ENCODE peak calls at places on chromosomes 16 and 17, in four cellular contexts. I is CD8-positive, alpha-beta T cell; F is brain microvascular endothelial cell; P is suprapubic skin. D is an unnamed sample.

GRCh38 chr16:457732-458400 is 32.4 kb downstream of the RAB11FIP3 start:
- DNase-seq in P (no peak), I (no peak), F (peak; percentile 1), D (no peak)

GRCh38 chr16:67528870-67529638 is 425 bp downstream of the RIPOR1 start:
- DNase-seq in I (no peak), P (no peak), F (no peak), D (peak; percentile 46)

GRCh38 chr17:49577651-49577935 is 1.9 kb downstream of the NXPH3 start:
- DNase-seq in F (no peak), P (no peak), I (no peak), D (no peak)

GRCh38 chr16:79347176-79347715 is 253.3 kb downstream of the MAF start:
- DNase-seq in P (no peak), I (no peak), F (no peak), D (no peak)

GRCh38 chr16:11128211-11129123 is 127.5 kb downstream of the SOCS1 start:
- DNase-seq in P (no peak), I (no peak), F (no peak), D (no peak)

GRCh38 chr17:78022425-78022824 is 63.9 kb downstream of the TNRC6C start:
- DNase-seq in P (no peak), F (no peak), I (no peak), D (no peak)

GRCh38 chr17:2580641-2581040 is 12.8 kb upstream of the PAFAH1B1 start:
- DNase-seq in I (no peak), P (no peak), F (no peak), D (no peak)

GRCh38 chr16:67562918-67563707 is 787 bp downstream of the CTCF start:
- DNase-seq in I (peak; percentile 65), F (peak; percentile 16), P (no peak), D (peak; percentile 54)

GRCh38 chr17:44187131-44187899 is 543 bp downstream of the TMUB2 start:
- DNase-seq in I (no peak), F (no peak), P (peak; percentile 91), D (peak; percentile 17)

GRCh38 chr17:31561469-31562412 is 170.3 kb downstream of the RAB11FIP4 start:
- DNase-seq in F (no peak), I (no peak), P (no peak), D (no peak)

GRCh38 chr17:32256695-32257013 is 9.0 kb upstream of the RHBDL3 start:
- DNase-seq in I (no peak), F (no peak), P (no peak), D (no peak)

GRCh38 chr16:31118223-31119155 is 1.0 kb downstream of the KAT8 start:
- DNase-seq in P (no peak), I (no peak), F (peak; percentile 47), D (peak; percentile 97)

GRCh38 chr17:43983515-43984411 is 20.7 kb upstream of the NAGS start:
- DNase-seq in F (no peak), P (no peak), I (no peak), D (no peak)

GRCh38 chr17:49783051-49783715 is 5.3 kb upstream of the KAT7 start:
- DNase-seq in P (no peak), F (no peak), I (no peak), D (no peak)

GRCh38 chr16:26816266-26816665 is 250.5 kb upstream of the C16orf82 start:
- DNase-seq in F (no peak), P (no peak), I (no peak), D (no peak)

GRCh38 chr16:2467301-2468141 is 3.6 kb upstream of the NTN3 start:
- DNase-seq in P (peak; percentile 90), I (no peak), F (peak; percentile 29), D (peak; percentile 29)

GRCh38 chr16:50690177-50690576 is 3.2 kb upstream of the NOD2 start:
- DNase-seq in F (no peak), P (no peak), I (no peak), D (no peak)

GRCh38 chr17:67469208-67469980 is 92.3 kb downstream of the PITPNC1 start:
- DNase-seq in P (no peak), F (peak; percentile 78), I (peak; percentile 32), D (no peak)

GRCh38 chr17:58665946-58666857 is 25.6 kb downstream of the TEX14 start:
- DNase-seq in I (no peak), P (no peak), F (no peak), D (no peak)

GRCh38 chr16:2964416-2965223 is 545 bp downstream of the KREMEN2 start:
- DNase-seq in I (peak; percentile 50), F (no peak), P (no peak), D (peak; percentile 70)

GRCh38 chr17:48162946-48163506 is 55.5 kb downstream of the SNX11 start:
- DNase-seq in I (no peak), P (no peak), F (no peak), D (peak; percentile 9)

GRCh38 chr16:47787695-47788094 is 326.6 kb downstream of the PHKB start:
- DNase-seq in P (no peak), I (no peak), F (peak; percentile 14), D (no peak)

GRCh38 chr17:75625813-75626486 is 7.3 kb upstream of the SMIM5 start:
- DNase-seq in F (no peak), P (no peak), I (no peak), D (no peak)

GRCh38 chr16:85202051-85202601 is 89.9 kb upstream of the CIBAR2 start:
- DNase-seq in F (no peak), I (no peak), P (no peak), D (no peak)

GRCh38 chr16:1152651-1153259 is at the start of gene CACNA1H:
- DNase-seq in F (no peak), P (no peak), I (peak; percentile 55), D (no peak)

GRCh38 chr17:39737761-39738567 is at the start of gene GRB7:
- DNase-seq in F (no peak), P (no peak), I (no peak), D (peak; percentile 71)

GRCh38 chr17:61403846-61404701 is 4.4 kb downstream of the TBX2 start:
- DNase-seq in P (no peak), F (peak; percentile 36), I (no peak), D (no peak)

GRCh38 chr17:7889166-7889584 is 586 bp downstream of the CHD3 start:
- DNase-seq in P (peak; percentile 97), F (peak; percentile 70), I (no peak), D (peak; percentile 78)

GRCh38 chr17:39147221-39148185 is 3.9 kb downstream of the PLXDC1 start:
- DNase-seq in F (no peak), I (no peak), P (no peak), D (no peak)

DNA sequence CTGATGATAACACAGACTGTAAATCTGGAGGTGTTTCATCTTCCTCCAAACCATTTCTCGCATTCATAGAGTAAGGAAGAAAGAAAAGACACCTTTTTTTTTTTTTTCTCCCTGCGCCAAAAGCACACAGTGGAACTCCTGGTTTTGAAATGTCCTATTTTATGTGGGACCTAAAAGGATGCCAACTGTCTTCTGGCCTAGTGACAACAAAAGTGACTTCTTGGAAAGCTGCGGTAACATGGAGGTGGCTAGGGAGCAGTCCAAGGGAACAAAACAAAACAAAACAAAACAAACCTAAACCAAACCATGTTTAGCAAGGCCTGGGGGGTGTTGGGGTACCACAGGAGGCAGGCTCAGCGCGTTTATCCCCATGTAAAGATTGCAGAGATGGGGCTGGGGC is 174.8 kb downstream of the XYLT1 start:
- DNase-seq in I (no peak), F (no peak), P (no peak), D (no peak)
- TF ChIP-seq CTCF in I (no peak), F (no peak), P (no peak), D (no peak)

GRCh38 chr16:71777329-71777728 is 31.3 kb downstream of the AP1G1 start:
- DNase-seq in P (no peak), F (no peak), I (no peak), D (no peak)

GRCh38 chr16:71767060-71767900 is 41.4 kb downstream of the AP1G1 start:
- DNase-seq in I (no peak), P (no peak), F (no peak), D (no peak)

GRCh38 chr16:71775949-71776348 is 32.7 kb downstream of the AP1G1 start:
- DNase-seq in F (no peak), P (no peak), I (no peak), D (no peak)

GRCh38 chr16:71769222-71769621 is 39.4 kb downstream of the AP1G1 start:
- DNase-seq in I (no peak), P (no peak), F (no peak), D (no peak)

GRCh38 chr16:71771571-71771970 is 37.1 kb downstream of the AP1G1 start:
- DNase-seq in P (no peak), F (no peak), I (no peak), D (no peak)
- H3K36me3 ChIP-seq in P (peaks cover 56% of the 10 kb centered on the region), F (peaks cover 19% of the 10 kb centered on the region), I (peaks cover 16% of the 10 kb centered on the region), D (peaks cover 19% of the 10 kb centered on the region)

GRCh38 chr17:63578769-63579111 is 22.0 kb upstream of the TACO1 start:
- DNase-seq in P (no peak), I (no peak), F (no peak), D (no peak)

GRCh38 chr17:63568563-63568962 is 18.3 kb downstream of the DCAF7 start:
- DNase-seq in P (no peak), F (no peak), I (no peak), D (no peak)

GRCh38 chr17:63571632-63572310 is 21.5 kb downstream of the DCAF7 start:
- DNase-seq in P (no peak), F (peak; percentile 61), I (no peak), D (peak; percentile 81)

GRCh38 chr17:63578027-63578768 is 22.5 kb upstream of the TACO1 start:
- DNase-seq in I (no peak), P (no peak), F (no peak), D (no peak)

DNA sequence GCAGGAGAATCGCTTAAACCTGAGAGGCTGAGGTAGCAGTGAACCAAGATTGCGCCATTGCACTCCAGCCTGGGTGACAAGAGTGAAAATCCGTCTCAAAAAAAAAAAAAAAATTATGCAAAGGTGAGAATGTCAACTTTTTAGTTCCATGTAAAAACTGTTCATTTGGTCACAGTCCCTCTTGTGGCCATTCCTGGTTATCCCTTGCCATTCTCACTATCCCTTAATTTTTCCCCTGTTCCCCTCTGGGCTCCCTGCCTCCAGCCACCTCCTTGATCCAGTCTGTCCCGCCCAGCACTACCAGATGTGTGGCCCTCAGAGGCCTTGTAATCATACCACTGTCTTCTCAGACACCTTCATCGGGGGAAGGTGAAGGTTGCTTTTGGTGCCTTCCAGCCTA is 23.4 kb downstream of the DCAF7 start:
- DNase-seq in P (no peak), I (no peak), F (no peak), D (no peak)
- TF ChIP-seq CTCF in P (no peak), I (no peak), F (peak; percentile 51), D (peak; percentile 24)

GRCh38 chr16:84063972-84064371 is 21.4 kb upstream of the SLC38A8 start:
- DNase-seq in F (no peak), I (no peak), P (no peak), D (no peak)
- H3K36me3 ChIP-seq in F (peaks cover 60% of the 10 kb centered on the region), I (peaks cover 70% of the 10 kb centered on the region), P (peaks cover 93% of the 10 kb centered on the region), D (peaks cover 14% of the 10 kb centered on the region)

DNA sequence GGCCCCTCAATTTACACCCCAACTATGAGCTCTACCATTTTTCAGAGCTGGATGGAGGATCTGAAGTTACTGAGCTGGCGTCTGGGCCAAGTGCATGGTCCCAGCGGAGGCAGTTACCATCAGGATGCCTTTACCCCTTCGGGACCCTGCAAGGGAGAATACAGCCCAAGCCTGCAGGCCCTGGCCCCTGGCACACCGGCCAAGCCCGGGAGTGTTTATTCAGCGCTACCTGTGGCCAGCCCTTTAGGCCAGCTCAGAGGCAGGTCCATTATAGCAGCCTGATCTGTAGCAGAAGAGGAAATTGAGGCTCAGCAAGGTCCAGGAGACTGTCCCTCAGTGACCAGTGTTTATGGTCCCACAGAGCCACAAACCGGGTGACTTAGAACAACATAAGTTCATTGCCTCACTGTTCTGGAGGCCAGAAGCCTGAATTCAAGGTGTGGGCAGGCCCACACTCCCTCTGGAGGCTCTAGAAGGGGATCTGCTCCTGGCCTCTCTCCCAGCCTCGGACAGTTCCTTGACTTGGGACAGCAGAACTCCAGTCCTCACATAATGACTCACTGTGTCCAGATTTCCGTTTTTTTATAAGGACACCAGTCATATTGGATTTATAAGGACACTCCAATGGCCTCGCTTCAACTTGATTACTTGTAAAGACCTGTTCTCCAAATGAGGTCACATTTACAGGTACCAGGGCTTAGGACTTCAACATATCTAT is 8.8 kb downstream of the SEC14L5 start:
- DNase-seq in P (no peak), I (no peak), F (no peak), D (no peak)
- TF ChIP-seq CTCF in P (no peak), I (no peak), F (no peak), D (no peak)